ENCODE peak calls at places on chromosome 18, in six cellular contexts. G is activated CD4-positive, alpha-beta T cell treated with anti-CD3 and anti-CD28 coated beads, Interleukin-2, amount 50 U/mL, for 1 hour; T is cardiac fibroblast; W is M059J; O is aorta; Y is T-helper 9 cell. N is an unnamed sample.

GRCh38 chr18:8468911-8469310 is 140.3 kb upstream of the RAB12 start:
- DNase-seq in W (peak), G (no peak), T (peak), Y (no peak), O (no peak), N (no peak)

GRCh38 chr18:10579079-10579867 is 53.4 kb downstream of the NAPG start:
- DNase-seq in T (peak), Y (no peak), O (no peak), G (no peak), W (peak), N (no peak)

GRCh38 chr18:46497129-46497528 is 159.9 kb downstream of the LOXHD1 start:
- DNase-seq in G (peak), O (no peak), W (peak), Y (no peak), T (peak), N (no peak)

GRCh38 chr18:50311573-50312106 is 24.1 kb upstream of the CXXC1 start:
- DNase-seq in W (no peak), T (no peak), G (no peak), Y (no peak), O (no peak), N (no peak)

GRCh38 chr18:58284699-58285490 is 240.9 kb downstream of the NEDD4L start:
- DNase-seq in Y (no peak), O (no peak), W (no peak), T (no peak), G (no peak), N (no peak)

GRCh38 chr18:21703241-21703820 is 1.2 kb downstream of the ABHD3 start:
- DNase-seq in G (peak), Y (peak), W (peak), T (no peak), O (no peak), N (no peak)

GRCh38 chr18:72985686-72986085 is 117.9 kb upstream of the NETO1 start:
- DNase-seq in O (no peak), W (no peak), T (no peak), G (no peak), Y (no peak), N (no peak)

GRCh38 chr18:46374850-46375249 is 270.7 kb downstream of the HAUS1 start:
- DNase-seq in Y (no peak), W (no peak), T (no peak), O (no peak), G (no peak), N (peak)